ENCODE peak calls at places on chromosomes 6 and 20, in seven cellular contexts. F, C, K, Z, R, T and J are unnamed samples.

GRCh38 chr6:93343476-93343875 is 75.9 kb downstream of the EPHA7 start:
- DNase-seq in F (no peak), C (no peak), K (no peak), Z (no peak), R (no peak), T (no peak), J (no peak)

GRCh38 chr6:146211646-146212045 is 182.8 kb downstream of the GRM1 start:
- DNase-seq in F (no peak), C (no peak), K (no peak), Z (no peak), R (no peak), T (no peak), J (no peak)

GRCh38 chr6:31578461-31579118 is 3.2 kb downstream of the TNF start:
- DNase-seq in F (no peak), C (no peak), K (no peak), Z (peak), R (no peak), T (no peak), J (no peak)

GRCh38 chr20:45861157-45862075 is 4.0 kb downstream of the ZSWIM3 start:
- DNase-seq in F (no peak), C (no peak), K (no peak), Z (no peak), R (no peak), T (no peak), J (no peak)

GRCh38 chr6:47042238-47042843 is at the start of gene ADGRF1:
- DNase-seq in F (no peak), C (no peak), K (no peak), Z (peak), R (peak), T (no peak), J (no peak)

GRCh38 chr20:2840967-2841531 is 504 bp downstream of the VPS16 start:
- DNase-seq in F (peak), C (peak), K (no peak), Z (peak), R (peak), T (peak), J (peak)

GRCh38 chr6:160945516-160946177 is 45.9 kb upstream of the MAP3K4 start:
- DNase-seq in F (no peak), C (no peak), K (no peak), Z (no peak), R (no peak), T (no peak), J (no peak)

GRCh38 chr6:152124432-152125074 is 317.1 kb downstream of the ESR1 start:
- DNase-seq in F (peak), C (no peak), K (no peak), Z (peak), R (peak), T (peak), J (no peak)

GRCh38 chr6:99519446-99519845 is 4.2 kb upstream of the USP45 start:
- DNase-seq in F (no peak), C (no peak), K (no peak), Z (no peak), R (no peak), T (no peak), J (no peak)

GRCh38 chr20:32779500-32780215 is 17.5 kb downstream of the DNMT3B start:
- DNase-seq in F (no peak), C (peak), K (no peak), Z (no peak), R (no peak), T (no peak), J (no peak)

GRCh38 chr6:25835442-25836283 is 3.8 kb upstream of the SLC17A1 start:
- DNase-seq in F (no peak), C (no peak), K (no peak), Z (no peak), R (no peak), T (no peak), J (no peak)

GRCh38 chr6:69581576-69581975 is 215.2 kb downstream of the LMBRD1 start:
- DNase-seq in F (no peak), C (no peak), K (no peak), Z (no peak), R (no peak), T (no peak), J (no peak)

GRCh38 chr6:25844518-25844917 is 12.7 kb upstream of the SLC17A1 start:
- DNase-seq in F (no peak), C (no peak), K (no peak), Z (no peak), R (no peak), T (no peak), J (no peak)

GRCh38 chr6:53090576-53090975 is 25.4 kb downstream of the FBXO9 start:
- DNase-seq in F (peak), C (no peak), K (no peak), Z (peak), R (peak), T (no peak), J (no peak)

GRCh38 chr6:8888468-8888867 is 453.1 kb upstream of the SLC35B3 start:
- DNase-seq in F (no peak), C (no peak), K (no peak), Z (peak), R (no peak), T (peak), J (no peak)

GRCh38 chr6:3811191-3811590 is 38.0 kb upstream of the FAM50B start:
- DNase-seq in F (no peak), C (no peak), K (no peak), Z (no peak), R (no peak), T (no peak), J (no peak)

GRCh38 chr6:151143806-151144205 is 96.0 kb upstream of the AKAP12 start:
- DNase-seq in F (no peak), C (no peak), K (no peak), Z (no peak), R (no peak), T (no peak), J (no peak)

GRCh38 chr20:57781901-57782300 is 72.1 kb upstream of the PMEPA1 start:
- DNase-seq in F (no peak), C (no peak), K (no peak), Z (no peak), R (no peak), T (no peak), J (no peak)

GRCh38 chr20:57782631-57783041 is 72.8 kb upstream of the PMEPA1 start:
- DNase-seq in F (no peak), C (no peak), K (no peak), Z (no peak), R (no peak), T (no peak), J (no peak)

GRCh38 chr20:57779401-57780003 is 69.7 kb upstream of the PMEPA1 start:
- DNase-seq in F (no peak), C (no peak), K (no peak), Z (peak), R (no peak), T (no peak), J (no peak)

GRCh38 chr20:57780398-57780797 is 70.6 kb upstream of the PMEPA1 start:
- DNase-seq in F (no peak), C (no peak), K (no peak), Z (no peak), R (no peak), T (no peak), J (no peak)

GRCh38 chr20:57780906-57781305 is 71.1 kb upstream of the PMEPA1 start:
- DNase-seq in F (no peak), C (no peak), K (no peak), Z (no peak), R (no peak), T (no peak), J (no peak)
- TF ChIP-seq CTCF in F (no peak), C (no peak), K (no peak), Z (no peak), R (no peak), T (no peak), J (no peak)

DNA sequence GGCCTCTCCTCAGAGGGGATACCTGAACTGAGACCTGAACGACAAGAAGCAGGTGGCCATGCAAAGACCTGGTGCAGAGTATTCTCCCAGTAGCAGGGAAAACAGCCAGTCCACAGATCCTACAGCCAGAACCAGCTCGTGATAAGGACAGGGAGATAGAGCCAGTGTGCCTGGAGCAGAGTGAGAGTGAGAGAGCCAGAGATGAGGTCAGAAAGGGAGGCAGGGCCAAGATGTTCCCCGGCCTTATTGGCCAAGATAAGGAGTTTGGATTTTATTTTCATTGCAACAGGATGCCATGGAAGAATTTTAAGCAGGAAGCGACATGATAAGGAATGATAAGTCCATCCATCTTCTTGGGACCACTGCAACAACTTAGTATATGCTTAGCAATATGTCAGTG is 111.8 kb downstream of the UBE3D start:
- DNase-seq in F (no peak), C (no peak), K (no peak), Z (no peak), R (peak), T (no peak), J (no peak)
- TF ChIP-seq CTCF in F (no peak), C (no peak), K (no peak), Z (no peak), R (no peak), T (no peak), J (no peak)

GRCh38 chr6:27248783-27249182 is 1.3 kb downstream of the PRSS16 start:
- DNase-seq in F (no peak), C (no peak), K (no peak), Z (no peak), R (no peak), T (no peak), J (no peak)

GRCh38 chr6:27254566-27254965 is 7.1 kb downstream of the PRSS16 start:
- DNase-seq in F (no peak), C (no peak), K (no peak), Z (no peak), R (no peak), T (no peak), J (no peak)

GRCh38 chr6:27250277-27250954 is 2.9 kb downstream of the PRSS16 start:
- DNase-seq in F (no peak), C (no peak), K (no peak), Z (no peak), R (no peak), T (peak), J (no peak)

GRCh38 chr6:27250955-27251671 is 3.6 kb downstream of the PRSS16 start:
- DNase-seq in F (no peak), C (peak), K (no peak), Z (peak), R (no peak), T (peak), J (no peak)

GRCh38 chr6:27251672-27252251 is 4.3 kb downstream of the PRSS16 start:
- DNase-seq in F (peak), C (peak), K (peak), Z (peak), R (peak), T (peak), J (no peak)
- TF ChIP-seq CTCF in F (peak), C (no peak), K (peak), Z (peak), R (no peak), T (peak), J (no peak)

GRCh38 chr20:54459279-54459678 is 16.1 kb upstream of the DOK5 start:
- DNase-seq in F (no peak), C (no peak), K (no peak), Z (no peak), R (no peak), T (no peak), J (no peak)
- TF ChIP-seq CTCF in F (no peak), C (no peak), K (no peak), Z (no peak), R (no peak), T (no peak), J (no peak)

DNA sequence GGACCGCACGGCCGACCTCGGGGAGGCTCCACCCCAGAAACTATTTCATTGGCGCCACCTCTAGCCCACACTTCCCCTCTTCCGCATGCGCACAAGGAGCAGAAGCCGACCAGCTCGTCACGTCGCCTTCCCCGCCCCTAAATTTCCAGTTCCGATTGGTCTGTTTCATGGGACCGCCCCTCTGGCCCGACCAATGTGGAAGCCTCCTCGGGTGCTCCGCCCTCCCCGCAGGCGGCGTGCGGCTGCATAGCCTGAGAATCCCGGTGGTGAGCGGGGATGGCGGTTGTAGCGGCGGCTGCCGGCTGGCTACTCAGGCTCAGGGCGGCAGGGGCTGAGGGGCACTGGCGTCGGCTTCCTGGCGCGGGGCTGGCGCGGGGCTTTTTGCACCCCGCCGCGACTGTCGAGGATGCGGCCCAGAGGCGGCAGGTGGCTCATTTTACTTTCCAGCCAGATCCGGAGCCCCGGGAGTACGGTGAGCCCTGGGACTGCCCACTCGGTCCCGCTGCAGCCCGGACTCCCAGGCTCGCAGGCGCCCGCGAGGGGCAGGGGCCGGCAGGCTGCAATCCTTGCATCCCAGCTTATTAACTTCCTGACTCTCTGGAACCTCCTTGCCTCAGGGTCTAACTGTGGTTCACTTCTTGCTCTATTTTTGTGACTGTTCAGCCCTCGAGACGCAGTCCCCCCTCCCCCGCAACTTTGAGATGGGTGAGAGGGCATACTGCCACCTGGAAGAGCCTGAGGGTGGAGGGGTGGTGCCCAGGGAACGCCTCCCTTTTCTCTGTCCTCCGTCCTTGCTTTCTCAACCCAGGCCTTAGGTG is at the start of gene BCKDHB:
- DNase-seq in F (peak), C (peak), K (peak), Z (peak), R (peak), T (peak), J (peak)
- TF ChIP-seq CTCF in F (no peak), C (no peak), K (no peak), Z (no peak), R (no peak), T (no peak), J (no peak)

GRCh38 chr6:120587381-120587780 is 746.9 kb downstream of the TBC1D32 start:
- DNase-seq in F (no peak), C (no peak), K (no peak), Z (no peak), R (no peak), T (no peak), J (no peak)
- TF ChIP-seq CTCF in F (no peak), C (no peak), K (no peak), Z (no peak), R (no peak), T (no peak), J (no peak)

DNA sequence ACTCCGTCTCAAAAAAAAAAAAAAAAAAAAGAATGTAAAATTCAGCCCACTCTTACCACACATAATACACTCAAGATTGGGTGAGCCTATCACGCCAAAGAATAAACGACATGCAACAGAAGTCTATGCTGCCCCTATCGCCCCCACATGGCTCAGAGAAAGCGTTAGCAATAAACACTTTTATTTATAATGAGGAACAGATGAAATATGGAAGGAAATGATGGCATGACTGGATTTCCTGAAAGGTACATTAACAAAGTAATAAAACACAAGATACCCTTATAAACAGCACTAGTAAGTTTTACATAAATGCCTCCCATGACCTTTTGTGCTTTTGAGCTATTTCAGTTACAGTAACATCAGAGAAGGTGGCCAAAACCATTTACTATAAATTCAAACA is 71.5 kb upstream of the SCAF8 start:
- DNase-seq in F (no peak), C (no peak), K (no peak), Z (no peak), R (no peak), T (no peak), J (no peak)
- TF ChIP-seq CTCF in F (no peak), C (no peak), K (no peak), Z (no peak), R (no peak), T (no peak), J (no peak)